ENCODE peak calls at places on chromosomes 16 and 17, in seven cellular contexts. One of them, this sample, is unnamed.

GRCh38 chr17:4488989-4489595 is 9.6 kb upstream of the SPNS2 start:
- DNase-seq in left ventricle myocardium inferior: no peak
- DNase-seq in B cell: no peak
- DNase-seq in tibial artery: no peak
- DNase-seq in lower leg skin: no peak
- DNase-seq in WERI-Rb-1: no peak
- DNase-seq in uterus: no peak
- DNase-seq in this sample: no peak

GRCh38 chr16:1135459-1135825 is 17.5 kb upstream of the CACNA1H start:
- DNase-seq in left ventricle myocardium inferior: no peak
- DNase-seq in tibial artery: no peak
- DNase-seq in uterus: no peak
- DNase-seq in B cell: no peak
- DNase-seq in lower leg skin: no peak
- DNase-seq in WERI-Rb-1: no peak
- DNase-seq in this sample: no peak

GRCh38 chr16:4314532-4315184 is 1.2 kb upstream of the GLIS2 start:
- DNase-seq in tibial artery: no peak
- DNase-seq in WERI-Rb-1: no peak
- DNase-seq in B cell: peak; percentile 50
- DNase-seq in lower leg skin: peak; percentile 89
- DNase-seq in left ventricle myocardium inferior: no peak
- DNase-seq in uterus: no peak
- DNase-seq in this sample: no peak

GRCh38 chr17:8060274-8060673 is 21.4 kb downstream of the ALOX15B start:
- DNase-seq in tibial artery: peak; percentile 54
- DNase-seq in WERI-Rb-1: peak; percentile 60
- DNase-seq in uterus: peak; percentile 48
- DNase-seq in lower leg skin: no peak
- DNase-seq in left ventricle myocardium inferior: no peak
- DNase-seq in B cell: peak; percentile 83
- DNase-seq in this sample: peak; percentile 69

GRCh38 chr17:28968269-28968913 is 17.1 kb upstream of the PHF12 start:
- DNase-seq in uterus: no peak
- DNase-seq in left ventricle myocardium inferior: no peak
- DNase-seq in B cell: no peak
- DNase-seq in WERI-Rb-1: no peak
- DNase-seq in lower leg skin: no peak
- DNase-seq in tibial artery: no peak
- DNase-seq in this sample: no peak

GRCh38 chr17:34241062-34241461 is 14.0 kb upstream of the CCL2 start:
- DNase-seq in uterus: no peak
- DNase-seq in left ventricle myocardium inferior: peak; percentile 87
- DNase-seq in B cell: no peak
- DNase-seq in tibial artery: peak; percentile 68
- DNase-seq in lower leg skin: no peak
- DNase-seq in WERI-Rb-1: no peak
- DNase-seq in this sample: no peak

GRCh38 chr16:506246-506546 is 21.3 kb upstream of the CAPN15 start:
- DNase-seq in uterus: no peak
- DNase-seq in WERI-Rb-1: no peak
- DNase-seq in lower leg skin: no peak
- DNase-seq in left ventricle myocardium inferior: no peak
- DNase-seq in B cell: no peak
- DNase-seq in tibial artery: no peak
- DNase-seq in this sample: no peak

GRCh38 chr17:68061512-68062313 is 26.2 kb downstream of the KPNA2 start:
- DNase-seq in uterus: no peak
- DNase-seq in tibial artery: no peak
- DNase-seq in WERI-Rb-1: no peak
- DNase-seq in B cell: no peak
- DNase-seq in lower leg skin: peak; percentile 37
- DNase-seq in left ventricle myocardium inferior: no peak
- DNase-seq in this sample: peak; percentile 29

DNA sequence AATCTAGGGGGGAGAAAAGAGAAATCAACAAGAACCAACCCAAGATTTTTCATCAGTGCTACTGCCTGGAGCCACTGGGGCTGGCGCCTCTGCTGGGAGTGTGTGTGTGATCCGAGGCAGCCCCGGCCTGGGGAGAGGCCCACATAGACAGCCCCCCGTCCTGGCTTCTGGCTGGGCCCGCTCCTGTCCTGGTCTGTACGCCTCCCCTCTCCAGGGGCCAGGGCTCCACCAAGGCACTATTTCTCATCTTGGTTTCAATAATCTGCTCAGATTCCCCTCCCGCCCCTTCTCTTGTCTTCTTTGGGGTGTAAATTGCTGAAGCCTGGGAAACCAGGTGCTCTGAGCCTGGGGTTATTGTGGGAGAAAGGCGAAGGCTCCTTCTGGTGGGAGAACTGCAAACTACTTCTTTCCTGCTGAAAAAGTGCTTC is 7.8 kb downstream of the BAHCC1 start:
- DNase-seq in tibial artery: no peak
- DNase-seq in uterus: no peak
- DNase-seq in lower leg skin: no peak
- DNase-seq in WERI-Rb-1: no peak
- DNase-seq in left ventricle myocardium inferior: no peak
- DNase-seq in B cell: no peak
- DNase-seq in this sample: no peak
- TF ChIP-seq CTCF in tibial artery: no peak
- TF ChIP-seq CTCF in uterus: no peak
- TF ChIP-seq CTCF in lower leg skin: no peak
- TF ChIP-seq CTCF in WERI-Rb-1: no peak
- TF ChIP-seq CTCF in left ventricle myocardium inferior: no peak
- TF ChIP-seq CTCF in B cell: no peak
- TF ChIP-seq CTCF in this sample: no peak

DNA sequence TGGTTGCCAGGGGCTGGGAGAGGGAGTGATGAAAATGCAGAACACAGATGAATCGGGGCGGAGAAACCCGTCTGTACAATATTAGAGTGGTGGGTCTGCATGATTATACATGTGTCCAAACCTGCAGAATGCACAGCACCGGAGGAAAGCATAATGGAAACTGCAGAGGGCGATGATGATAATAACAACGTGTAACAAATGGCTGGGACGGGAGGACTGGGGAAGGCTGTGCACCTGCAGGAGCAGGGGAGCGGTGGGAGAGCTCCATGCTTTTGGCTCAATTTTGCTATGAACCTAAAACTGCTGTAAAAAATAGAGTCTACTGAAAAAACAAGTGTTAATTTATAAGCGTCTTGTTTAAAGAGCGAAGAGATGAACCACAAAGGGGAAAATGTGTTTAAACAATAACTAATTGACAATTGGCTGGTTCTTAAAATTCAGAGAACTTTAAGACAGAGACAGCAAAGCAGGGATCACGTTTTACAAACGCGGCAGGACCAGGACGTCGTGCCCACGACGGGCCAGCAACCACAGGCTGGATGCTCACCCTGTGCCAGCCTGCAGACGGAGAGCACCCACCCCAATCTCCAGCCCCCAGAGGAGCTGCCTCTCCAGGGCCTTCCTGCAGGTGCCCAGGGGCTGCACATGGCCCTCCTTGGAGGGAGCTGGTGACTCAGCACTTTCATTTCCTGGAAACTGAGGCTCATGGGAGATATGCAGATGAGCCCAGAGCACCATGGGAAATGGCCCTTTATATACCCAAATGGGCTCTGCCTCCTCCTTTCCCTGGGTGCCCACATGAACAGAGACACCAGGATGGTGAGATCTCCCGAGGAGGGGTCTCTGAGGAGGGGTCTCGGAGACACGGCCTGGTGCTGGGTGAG is at the start of gene TEX19:
- DNase-seq in B cell: no peak
- DNase-seq in WERI-Rb-1: peak; percentile 61
- DNase-seq in left ventricle myocardium inferior: no peak
- DNase-seq in tibial artery: no peak
- DNase-seq in lower leg skin: no peak
- DNase-seq in uterus: no peak
- DNase-seq in this sample: peak; percentile 61
- TF ChIP-seq CTCF in B cell: no peak
- TF ChIP-seq CTCF in WERI-Rb-1: peak; percentile 39
- TF ChIP-seq CTCF in left ventricle myocardium inferior: no peak
- TF ChIP-seq CTCF in tibial artery: no peak
- TF ChIP-seq CTCF in lower leg skin: no peak
- TF ChIP-seq CTCF in uterus: no peak
- TF ChIP-seq CTCF in this sample: no peak

DNA sequence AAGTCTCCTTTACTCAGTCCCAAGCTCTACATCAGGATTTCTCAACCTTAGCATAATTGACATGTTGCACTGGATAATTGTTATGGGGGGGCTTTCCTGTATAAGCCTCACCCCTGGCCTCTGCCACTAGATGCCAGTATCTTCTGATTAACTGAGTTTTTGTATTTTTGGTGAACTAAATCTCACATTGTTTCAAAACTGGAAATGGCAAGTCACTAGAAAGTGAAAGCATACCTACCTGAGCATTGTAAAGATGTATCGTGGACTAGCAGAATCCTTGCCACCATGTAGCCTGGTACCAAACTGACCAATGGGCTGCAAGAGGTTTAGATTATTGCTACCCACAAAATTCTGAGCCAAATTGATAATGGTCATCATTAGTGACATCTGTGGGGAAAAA is 15.0 kb downstream of the TOP2A start:
- DNase-seq in WERI-Rb-1: no peak
- DNase-seq in tibial artery: no peak
- DNase-seq in lower leg skin: no peak
- DNase-seq in left ventricle myocardium inferior: no peak
- DNase-seq in B cell: no peak
- DNase-seq in uterus: no peak
- DNase-seq in this sample: no peak
- TF ChIP-seq CTCF in WERI-Rb-1: no peak
- TF ChIP-seq CTCF in tibial artery: no peak
- TF ChIP-seq CTCF in lower leg skin: no peak
- TF ChIP-seq CTCF in left ventricle myocardium inferior: no peak
- TF ChIP-seq CTCF in B cell: peak; percentile 11
- TF ChIP-seq CTCF in uterus: no peak
- TF ChIP-seq CTCF in this sample: no peak

GRCh38 chr16:68617735-68618134 is 27.4 kb upstream of the CDH3 start:
- DNase-seq in left ventricle myocardium inferior: no peak
- DNase-seq in tibial artery: no peak
- DNase-seq in WERI-Rb-1: no peak
- DNase-seq in uterus: no peak
- DNase-seq in B cell: no peak
- DNase-seq in lower leg skin: no peak
- DNase-seq in this sample: no peak
- TF ChIP-seq CTCF in left ventricle myocardium inferior: no peak
- TF ChIP-seq CTCF in tibial artery: no peak
- TF ChIP-seq CTCF in WERI-Rb-1: no peak
- TF ChIP-seq CTCF in uterus: no peak
- TF ChIP-seq CTCF in B cell: no peak
- TF ChIP-seq CTCF in lower leg skin: no peak
- TF ChIP-seq CTCF in this sample: no peak

DNA sequence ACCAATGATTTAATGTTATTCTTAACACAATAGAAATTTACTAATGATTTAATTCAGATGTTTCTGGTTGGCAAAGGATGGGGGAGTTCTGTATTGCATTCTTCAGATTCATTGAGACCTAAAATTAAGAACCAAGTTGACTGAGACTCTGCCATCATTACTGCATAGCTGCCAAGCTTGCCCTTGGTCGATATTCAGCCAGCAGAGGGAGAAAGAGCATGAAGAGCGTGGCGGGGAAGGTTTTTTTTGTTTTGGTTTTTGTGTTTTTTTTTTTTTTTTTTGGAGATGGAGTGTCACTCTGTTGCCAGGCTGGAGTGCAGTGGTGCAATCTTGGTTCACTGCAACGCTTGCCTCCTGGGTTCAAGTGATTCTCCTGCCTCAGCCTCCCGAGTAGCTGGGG is 659.4 kb upstream of the EEF2KMT start:
- DNase-seq in tibial artery: no peak
- DNase-seq in WERI-Rb-1: no peak
- DNase-seq in lower leg skin: no peak
- DNase-seq in uterus: no peak
- DNase-seq in left ventricle myocardium inferior: no peak
- DNase-seq in B cell: no peak
- DNase-seq in this sample: no peak
- TF ChIP-seq CTCF in tibial artery: no peak
- TF ChIP-seq CTCF in WERI-Rb-1: no peak
- TF ChIP-seq CTCF in lower leg skin: no peak
- TF ChIP-seq CTCF in uterus: no peak
- TF ChIP-seq CTCF in left ventricle myocardium inferior: no peak
- TF ChIP-seq CTCF in B cell: no peak
- TF ChIP-seq CTCF in this sample: no peak

This sample was measured in GM13976.